ENCODE peak calls at places on chromosomes 3 and 15, in six cellular contexts. L is HT1080; D is stimulated activated CD4-positive, alpha-beta T cell treated with anti-CD3 and anti-CD28 coated beads, Interleukin-1b, Interleukin-23, amount 100 ng/mL, for 48 hours; J is Peyer's patch; F is effector CD4-positive, alpha-beta T cell; T is ELR. G is an unnamed sample.

GRCh38 chr15:72086010-72086697 is 31.8 kb downstream of the MYO9A start:
- DNase-seq in D (no peak), L (no peak), F (no peak), J (peak), T (no peak), G (peak)

GRCh38 chr3:139561959-139562676 is 22.6 kb upstream of the RBP1 start:
- DNase-seq in T (peak), D (no peak), F (no peak), J (peak), L (peak), G (no peak)

GRCh38 chr15:96264351-96264798 is 66.1 kb upstream of the NR2F2 start:
- DNase-seq in L (no peak), J (peak), T (no peak), F (no peak), D (no peak), G (no peak)

GRCh38 chr3:174937488-174937887 is 78.4 kb downstream of the NAALADL2 start:
- DNase-seq in T (peak), F (no peak), L (no peak), D (no peak), J (no peak), G (peak)

GRCh38 chr15:27832263-27832647 is 266.9 kb downstream of the OCA2 start:
- DNase-seq in D (no peak), F (no peak), J (no peak), T (no peak), L (no peak), G (no peak)

GRCh38 chr3:118811333-118811732 is 223.3 kb downstream of the IGSF11 start:
- DNase-seq in D (no peak), L (no peak), T (no peak), J (no peak), F (no peak), G (no peak)

GRCh38 chr3:126485131-126485530 is 9.4 kb upstream of the ZXDC start:
- DNase-seq in L (no peak), F (no peak), T (no peak), J (no peak), D (no peak), G (no peak)

GRCh38 chr3:54835701-54836100 is 92.2 kb downstream of the LRTM1 start:
- DNase-seq in L (no peak), T (no peak), D (no peak), F (no peak), J (no peak), G (no peak)

GRCh38 chr15:68469162-68470048 is 37.4 kb upstream of the ITGA11 start:
- DNase-seq in F (no peak), D (no peak), T (no peak), J (no peak), L (no peak), G (no peak)

G was measured in Ammon's horn.